ENCODE peak calls at places on chromosomes 6 and 20, in five cellular contexts. One of them, this sample, is unnamed.

GRCh38 chr6:107800564-107801164 is 23.4 kb downstream of the SCML4 start:
- ATAC-seq in upper lobe of left lung: no peak
- ATAC-seq in K562: no peak
- ATAC-seq in Panc1: peak; percentile 66
- ATAC-seq in HCT116: no peak
- ATAC-seq in this sample: no peak

GRCh38 chr6:8182857-8183256 is 80.5 kb upstream of the EEF1E1 start:
- ATAC-seq in upper lobe of left lung: no peak
- ATAC-seq in Panc1: peak; percentile 60
- ATAC-seq in HCT116: no peak
- ATAC-seq in K562: peak; percentile 35
- ATAC-seq in this sample: no peak

GRCh38 chr20:47174844-47175243 is 181.7 kb downstream of the ZMYND8 start:
- ATAC-seq in Panc1: no peak
- ATAC-seq in HCT116: no peak
- ATAC-seq in K562: no peak
- ATAC-seq in upper lobe of left lung: no peak
- ATAC-seq in this sample: no peak

GRCh38 chr6:45587229-45588060 is 209.7 kb upstream of the SUPT3H start:
- ATAC-seq in K562: no peak
- ATAC-seq in Panc1: no peak
- ATAC-seq in upper lobe of left lung: no peak
- ATAC-seq in HCT116: peak; percentile 66
- ATAC-seq in this sample: no peak

GRCh38 chr6:129835691-129836090 is 25.4 kb downstream of the TMEM244 start:
- ATAC-seq in upper lobe of left lung: no peak
- ATAC-seq in K562: peak; percentile 59
- ATAC-seq in HCT116: no peak
- ATAC-seq in Panc1: no peak
- ATAC-seq in this sample: no peak

GRCh38 chr20:41607791-41608190 is 10.4 kb downstream of the CHD6 start:
- ATAC-seq in HCT116: no peak
- ATAC-seq in upper lobe of left lung: no peak
- ATAC-seq in Panc1: no peak
- ATAC-seq in K562: no peak
- ATAC-seq in this sample: no peak

GRCh38 chr6:149108398-149109100 is 209.0 kb upstream of the TAB2 start:
- ATAC-seq in K562: peak; percentile 69
- ATAC-seq in Panc1: no peak
- ATAC-seq in HCT116: no peak
- ATAC-seq in upper lobe of left lung: no peak
- ATAC-seq in this sample: no peak

GRCh38 chr6:73586416-73586974 is 65.7 kb upstream of the EEF1A1 start:
- ATAC-seq in Panc1: peak; percentile 21
- ATAC-seq in upper lobe of left lung: no peak
- ATAC-seq in HCT116: no peak
- ATAC-seq in K562: peak; percentile 23
- ATAC-seq in this sample: no peak

GRCh38 chr6:170031096-170031471 is 259.8 kb downstream of the DLL1 start:
- ATAC-seq in HCT116: no peak
- ATAC-seq in upper lobe of left lung: peak; percentile 61
- ATAC-seq in K562: no peak
- ATAC-seq in Panc1: no peak
- ATAC-seq in this sample: no peak

GRCh38 chr20:37876863-37877262 is 26.1 kb upstream of the VSTM2L start:
- ATAC-seq in K562: no peak
- ATAC-seq in upper lobe of left lung: no peak
- ATAC-seq in Panc1: no peak
- ATAC-seq in HCT116: no peak
- ATAC-seq in this sample: no peak

GRCh38 chr6:11869656-11870340 is 91.2 kb upstream of the ADTRP start:
- ATAC-seq in HCT116: no peak
- ATAC-seq in K562: no peak
- ATAC-seq in Panc1: no peak
- ATAC-seq in upper lobe of left lung: no peak
- ATAC-seq in this sample: no peak

GRCh38 chr6:87183687-87184086 is 28.3 kb downstream of the ZNF292 start:
- ATAC-seq in upper lobe of left lung: no peak
- ATAC-seq in HCT116: no peak
- ATAC-seq in K562: no peak
- ATAC-seq in Panc1: no peak
- ATAC-seq in this sample: no peak

GRCh38 chr6:152301806-152302568 is 335.2 kb downstream of the SYNE1 start:
- ATAC-seq in Panc1: peak; percentile 100
- ATAC-seq in K562: peak; percentile 100
- ATAC-seq in HCT116: peak; percentile 99
- ATAC-seq in upper lobe of left lung: peak; percentile 94
- ATAC-seq in this sample: peak; percentile 95
- TF ChIP-seq POLR2AphosphoS5 in Panc1: no peak
- TF ChIP-seq POLR2AphosphoS5 in K562: no peak
- TF ChIP-seq POLR2AphosphoS5 in HCT116: peak; percentile 37
- TF ChIP-seq POLR2AphosphoS5 in upper lobe of left lung: peak; percentile 60
- TF ChIP-seq POLR2AphosphoS5 in this sample: peak; percentile 42

GRCh38 chr6:131597448-131597847 is 24.4 kb downstream of the ARG1 start:
- ATAC-seq in HCT116: peak; percentile 64
- ATAC-seq in Panc1: no peak
- ATAC-seq in K562: peak; percentile 71
- ATAC-seq in upper lobe of left lung: no peak
- ATAC-seq in this sample: no peak
- TF ChIP-seq CTCF in HCT116: no peak
- TF ChIP-seq CTCF in Panc1: peak; percentile 47
- TF ChIP-seq CTCF in K562: peak; percentile 31
- TF ChIP-seq CTCF in upper lobe of left lung: no peak
- TF ChIP-seq CTCF in this sample: peak; percentile 12

GRCh38 chr6:138848461-138848860 is 52.6 kb downstream of the ECT2L start:
- ATAC-seq in upper lobe of left lung: no peak
- ATAC-seq in K562: no peak
- ATAC-seq in Panc1: no peak
- ATAC-seq in HCT116: no peak
- ATAC-seq in this sample: no peak
- TF ChIP-seq POLR2AphosphoS5 in upper lobe of left lung: no peak
- TF ChIP-seq POLR2AphosphoS5 in K562: no peak
- TF ChIP-seq POLR2AphosphoS5 in Panc1: no peak
- TF ChIP-seq POLR2AphosphoS5 in HCT116: no peak
- TF ChIP-seq POLR2AphosphoS5 in this sample: no peak

DNA sequence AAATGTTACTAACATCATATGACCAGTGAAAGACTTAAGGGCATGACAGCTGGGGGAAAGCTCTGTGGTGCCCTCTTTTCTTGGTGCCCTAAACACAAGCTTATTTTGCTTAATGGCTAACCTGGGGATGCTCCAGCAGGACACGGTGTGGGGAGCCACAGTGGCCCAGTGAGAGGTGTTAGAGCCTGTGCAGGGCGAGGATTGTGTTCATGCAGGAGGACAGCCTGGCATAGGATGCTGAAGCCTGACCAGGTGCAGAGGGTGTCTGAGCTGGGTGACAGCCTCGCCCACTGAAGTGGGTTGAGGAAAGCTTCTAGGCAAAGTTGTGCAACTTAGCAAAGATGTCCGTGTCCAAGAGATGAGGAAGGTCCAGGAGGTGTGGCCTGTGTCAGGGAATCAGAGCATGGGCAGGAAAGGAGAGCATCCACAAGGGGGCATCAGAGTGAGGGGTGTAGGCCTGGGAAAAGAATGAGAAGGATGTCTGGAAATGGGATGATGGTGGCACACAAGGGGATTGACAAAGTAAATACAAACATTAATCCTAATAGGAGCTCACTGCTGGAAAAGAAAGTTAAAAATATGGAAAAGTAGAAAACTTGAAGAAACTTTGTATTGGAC is 33.9 kb downstream of the SLC17A4 start:
- ATAC-seq in K562: peak; percentile 99
- ATAC-seq in HCT116: peak; percentile 99
- ATAC-seq in Panc1: peak; percentile 79
- ATAC-seq in upper lobe of left lung: peak; percentile 77
- ATAC-seq in this sample: no peak
- TF ChIP-seq CTCF in K562: peak; percentile 77
- TF ChIP-seq CTCF in HCT116: peak; percentile 44
- TF ChIP-seq CTCF in Panc1: peak; percentile 69
- TF ChIP-seq CTCF in upper lobe of left lung: peak; percentile 44
- TF ChIP-seq CTCF in this sample: no peak

GRCh38 chr6:50815436-50816114 is 3.1 kb upstream of the TFAP2B start:
- ATAC-seq in HCT116: no peak
- ATAC-seq in Panc1: peak; percentile 64
- ATAC-seq in upper lobe of left lung: no peak
- ATAC-seq in K562: peak; percentile 79
- ATAC-seq in this sample: no peak

GRCh38 chr6:50818673-50819072 is at the start of gene TFAP2B:
- ATAC-seq in upper lobe of left lung: no peak
- ATAC-seq in HCT116: no peak
- ATAC-seq in K562: no peak
- ATAC-seq in Panc1: no peak
- ATAC-seq in this sample: no peak

GRCh38 chr6:50816947-50817637 is 1.6 kb upstream of the TFAP2B start:
- ATAC-seq in HCT116: no peak
- ATAC-seq in upper lobe of left lung: no peak
- ATAC-seq in K562: no peak
- ATAC-seq in Panc1: no peak
- ATAC-seq in this sample: no peak

GRCh38 chr6:50817638-50817950 is 1.1 kb upstream of the TFAP2B start:
- ATAC-seq in Panc1: no peak
- ATAC-seq in HCT116: no peak
- ATAC-seq in upper lobe of left lung: no peak
- ATAC-seq in K562: no peak
- ATAC-seq in this sample: no peak

DNA sequence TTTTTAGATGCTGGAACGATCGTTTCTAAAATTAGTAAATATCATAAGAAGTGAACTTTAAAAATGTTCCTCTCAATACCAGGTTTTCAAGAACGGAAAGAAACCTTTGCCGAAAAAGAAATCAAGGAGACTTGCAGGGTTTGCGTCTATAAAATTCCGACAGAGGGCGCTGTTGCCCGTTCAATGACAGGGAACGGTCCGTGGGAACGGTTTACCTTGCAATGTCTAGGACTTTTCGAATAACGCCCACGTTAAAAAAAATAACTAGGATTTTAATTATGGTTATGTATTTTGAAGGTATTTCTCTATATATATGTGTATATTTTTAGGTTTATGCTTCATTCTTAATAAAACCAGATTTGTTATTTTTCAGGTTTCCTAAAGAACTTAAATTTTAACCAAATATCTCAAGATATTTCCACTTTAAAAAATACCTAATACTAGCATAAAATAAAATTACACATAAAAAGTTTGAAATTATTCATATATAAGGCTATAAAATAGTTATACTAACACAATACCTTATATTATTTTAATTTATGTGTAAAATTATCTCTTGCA is 2.5 kb upstream of the TFAP2B start:
- ATAC-seq in HCT116: no peak
- ATAC-seq in Panc1: peak; percentile 86
- ATAC-seq in upper lobe of left lung: no peak
- ATAC-seq in K562: peak; percentile 98
- ATAC-seq in this sample: no peak
- TF ChIP-seq POLR2AphosphoS5 in HCT116: no peak
- TF ChIP-seq POLR2AphosphoS5 in Panc1: no peak
- TF ChIP-seq POLR2AphosphoS5 in upper lobe of left lung: no peak
- TF ChIP-seq POLR2AphosphoS5 in K562: no peak
- TF ChIP-seq POLR2AphosphoS5 in this sample: no peak

DNA sequence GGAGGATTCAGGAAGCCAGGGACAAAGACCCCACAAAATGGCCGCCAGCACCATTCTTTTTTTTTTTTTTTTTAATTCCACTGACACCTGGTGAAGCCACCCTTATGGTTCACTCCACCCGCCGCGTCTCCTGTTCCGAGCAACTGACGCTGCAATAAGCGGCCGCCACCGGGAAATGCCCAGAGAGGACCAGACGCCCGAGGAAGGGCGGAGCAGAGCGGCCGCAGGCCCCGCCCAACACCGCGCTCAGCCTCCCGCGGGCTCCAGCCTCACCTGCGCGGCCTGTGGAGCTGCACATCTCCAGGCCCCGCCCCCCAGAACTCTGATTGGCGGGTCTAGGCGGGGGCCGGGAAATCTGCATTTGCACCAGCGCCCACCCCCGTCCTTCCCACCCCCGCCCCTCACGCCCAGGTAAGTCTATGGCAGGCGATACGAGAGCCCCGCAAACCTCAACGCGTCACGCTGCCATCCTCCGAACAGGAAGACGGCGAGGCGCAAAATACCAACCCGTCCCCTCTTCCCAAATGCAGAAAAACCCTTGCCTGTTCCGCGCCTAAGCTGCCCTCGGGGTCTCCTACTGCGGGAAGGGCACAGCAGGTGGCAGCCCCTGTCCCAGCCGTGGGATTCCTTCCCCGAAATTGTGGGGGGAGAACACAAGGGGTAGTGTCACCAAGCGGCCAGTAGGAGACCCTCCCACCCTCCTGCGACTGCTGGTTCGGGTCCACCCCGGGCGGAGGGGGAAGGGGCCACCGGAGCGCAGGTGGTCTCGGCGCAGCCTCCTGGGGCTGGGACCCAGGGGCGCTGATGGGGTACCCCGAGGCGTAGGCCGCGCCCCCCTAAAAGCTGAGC is 948 bp downstream of the ATP9A start:
- ATAC-seq in Panc1: peak; percentile 96
- ATAC-seq in K562: peak; percentile 93
- ATAC-seq in upper lobe of left lung: peak; percentile 96
- ATAC-seq in HCT116: peak; percentile 95
- ATAC-seq in this sample: peak; percentile 82
- TF ChIP-seq CTCF in Panc1: no peak
- TF ChIP-seq CTCF in K562: no peak
- TF ChIP-seq CTCF in upper lobe of left lung: no peak
- TF ChIP-seq CTCF in HCT116: no peak
- TF ChIP-seq CTCF in this sample: no peak